ENCODE peak calls at places on chromosomes 6 and 20, in nine cellular contexts. N, Z, L, G, A, D, U, E and P are unnamed samples.

GRCh38 chr20:37781626-37782025 is 87.8 kb downstream of the CTNNBL1 start:
- DNase-seq in N (no peak), Z (no peak), L (no peak), G (no peak), A (no peak), D (no peak), U (peak), E (peak), P (no peak)

GRCh38 chr20:40835321-40835720 is 146.3 kb upstream of the MAFB start:
- DNase-seq in N (no peak), Z (no peak), L (no peak), G (no peak), A (no peak), D (no peak), U (no peak), E (no peak), P (no peak)

GRCh38 chr20:45971425-45971674 is 653 bp downstream of the ZNF335 start:
- DNase-seq in N (no peak), Z (no peak), L (no peak), G (no peak), A (no peak), D (peak), U (no peak), E (no peak), P (no peak)

GRCh38 chr20:36645998-36646397 is at the start of gene SLA2:
- DNase-seq in N (no peak), Z (no peak), L (no peak), G (no peak), A (peak), D (no peak), U (no peak), E (no peak), P (no peak)

GRCh38 chr20:60266184-60266823 is 308.1 kb downstream of the CDH26 start:
- DNase-seq in N (no peak), Z (no peak), L (no peak), G (no peak), A (peak), D (no peak), U (no peak), E (no peak), P (no peak)

GRCh38 chr6:82363368-82364086 is at the start of gene TPBG:
- DNase-seq in N (peak), Z (peak), L (peak), G (no peak), A (no peak), D (peak), U (peak), E (peak), P (peak)

GRCh38 chr6:118968416-118968815 is 33.5 kb upstream of the MCM9 start:
- DNase-seq in N (peak), Z (peak), L (peak), G (no peak), A (no peak), D (no peak), U (peak), E (peak), P (peak)

GRCh38 chr6:166704171-166704570 is 77.1 kb upstream of the RPS6KA2 start:
- DNase-seq in N (no peak), Z (no peak), L (no peak), G (no peak), A (no peak), D (no peak), U (no peak), E (no peak), P (no peak)

GRCh38 chr6:62246087-62246486 is 39.9 kb downstream of the KHDRBS2 start:
- DNase-seq in N (no peak), Z (no peak), L (no peak), G (no peak), A (no peak), D (no peak), U (no peak), E (no peak), P (no peak)

GRCh38 chr6:35048631-35049083 is 92.5 kb downstream of the TCP11 start:
- DNase-seq in N (no peak), Z (no peak), L (peak), G (no peak), A (peak), D (no peak), U (peak), E (peak), P (peak)

GRCh38 chr20:62427172-62428007 is at the start of gene RBBP8NL:
- DNase-seq in N (no peak), Z (no peak), L (no peak), G (peak), A (no peak), D (no peak), U (peak), E (no peak), P (no peak)

GRCh38 chr6:26195376-26195923 is 108.2 kb downstream of the HFE start:
- DNase-seq in N (peak), Z (peak), L (peak), G (peak), A (peak), D (peak), U (peak), E (peak), P (peak)

GRCh38 chr6:6230286-6230685 is 90.2 kb downstream of the F13A1 start:
- DNase-seq in N (no peak), Z (no peak), L (no peak), G (no peak), A (no peak), D (no peak), U (no peak), E (no peak), P (no peak)

GRCh38 chr6:158799051-158799792 is 19.9 kb downstream of the EZR start:
- DNase-seq in N (peak), Z (peak), L (peak), G (no peak), A (no peak), D (no peak), U (no peak), E (peak), P (no peak)

GRCh38 chr6:106155219-106155830 is 69.2 kb downstream of the PRDM1 start:
- DNase-seq in N (no peak), Z (no peak), L (no peak), G (no peak), A (no peak), D (no peak), U (no peak), E (no peak), P (no peak)

GRCh38 chr6:161161889-161162624 is 111.8 kb downstream of the AGPAT4 start:
- DNase-seq in N (peak), Z (no peak), L (peak), G (no peak), A (no peak), D (no peak), U (no peak), E (peak), P (peak)

GRCh38 chr6:111764238-111765182 is 108.7 kb downstream of the FYN start:
- DNase-seq in N (no peak), Z (no peak), L (no peak), G (no peak), A (peak), D (no peak), U (peak), E (no peak), P (no peak)

GRCh38 chr6:26107935-26108334 is 20.7 kb downstream of the HFE start:
- DNase-seq in N (no peak), Z (no peak), L (no peak), G (no peak), A (no peak), D (no peak), U (no peak), E (no peak), P (no peak)

GRCh38 chr20:63972312-63973159 is 2.8 kb upstream of the ZNF512B start:
- DNase-seq in N (no peak), Z (peak), L (no peak), G (no peak), A (no peak), D (peak), U (no peak), E (no peak), P (no peak)

GRCh38 chr6:86871681-86872080 is 65.6 kb upstream of the HTR1E start:
- DNase-seq in N (no peak), Z (no peak), L (no peak), G (no peak), A (no peak), D (no peak), U (no peak), E (no peak), P (no peak)

GRCh38 chr6:18203786-18204185 is 48.6 kb downstream of the KDM1B start:
- DNase-seq in N (no peak), Z (no peak), L (no peak), G (no peak), A (no peak), D (no peak), U (no peak), E (peak), P (no peak)

GRCh38 chr20:38880952-38881735 is 45.1 kb upstream of the FAM83D start:
- DNase-seq in N (no peak), Z (no peak), L (no peak), G (no peak), A (no peak), D (no peak), U (no peak), E (no peak), P (no peak)

GRCh38 chr20:23856736-23857135 is 22.8 kb downstream of the CST5 start:
- DNase-seq in N (no peak), Z (no peak), L (no peak), G (no peak), A (no peak), D (no peak), U (no peak), E (no peak), P (no peak)

GRCh38 chr20:53643031-53643832 is 49.6 kb upstream of the ZNF217 start:
- DNase-seq in N (peak), Z (peak), L (peak), G (peak), A (peak), D (no peak), U (no peak), E (peak), P (no peak)

GRCh38 chr20:51985753-51986152 is 183.4 kb upstream of the SALL4 start:
- DNase-seq in N (no peak), Z (no peak), L (no peak), G (no peak), A (no peak), D (no peak), U (no peak), E (no peak), P (no peak)

GRCh38 chr20:11918280-11918952 is 723 bp downstream of the BTBD3 start:
- DNase-seq in N (no peak), Z (peak), L (peak), G (no peak), A (no peak), D (no peak), U (no peak), E (no peak), P (no peak)

GRCh38 chr20:2208897-2209296 is 86.9 kb upstream of the TGM3 start:
- DNase-seq in N (no peak), Z (no peak), L (no peak), G (no peak), A (no peak), D (no peak), U (no peak), E (no peak), P (no peak)

GRCh38 chr20:2206957-2207769 is 88.6 kb upstream of the TGM3 start:
- DNase-seq in N (peak), Z (peak), L (peak), G (no peak), A (peak), D (peak), U (peak), E (peak), P (no peak)

GRCh38 chr20:2210646-2211556 is 84.9 kb upstream of the TGM3 start:
- DNase-seq in N (peak), Z (peak), L (peak), G (no peak), A (no peak), D (peak), U (peak), E (peak), P (no peak)

GRCh38 chr20:2204021-2204420 is 91.8 kb upstream of the TGM3 start:
- DNase-seq in N (no peak), Z (no peak), L (no peak), G (no peak), A (no peak), D (no peak), U (no peak), E (no peak), P (no peak)

GRCh38 chr20:2207770-2208097 is 88.1 kb upstream of the TGM3 start:
- DNase-seq in N (no peak), Z (no peak), L (no peak), G (no peak), A (no peak), D (no peak), U (no peak), E (no peak), P (no peak)
- TF ChIP-seq CTCF in N (peak), Z (no peak), L (no peak), G (no peak), A (no peak), D (peak), U (no peak), E (no peak), P (no peak)

DNA sequence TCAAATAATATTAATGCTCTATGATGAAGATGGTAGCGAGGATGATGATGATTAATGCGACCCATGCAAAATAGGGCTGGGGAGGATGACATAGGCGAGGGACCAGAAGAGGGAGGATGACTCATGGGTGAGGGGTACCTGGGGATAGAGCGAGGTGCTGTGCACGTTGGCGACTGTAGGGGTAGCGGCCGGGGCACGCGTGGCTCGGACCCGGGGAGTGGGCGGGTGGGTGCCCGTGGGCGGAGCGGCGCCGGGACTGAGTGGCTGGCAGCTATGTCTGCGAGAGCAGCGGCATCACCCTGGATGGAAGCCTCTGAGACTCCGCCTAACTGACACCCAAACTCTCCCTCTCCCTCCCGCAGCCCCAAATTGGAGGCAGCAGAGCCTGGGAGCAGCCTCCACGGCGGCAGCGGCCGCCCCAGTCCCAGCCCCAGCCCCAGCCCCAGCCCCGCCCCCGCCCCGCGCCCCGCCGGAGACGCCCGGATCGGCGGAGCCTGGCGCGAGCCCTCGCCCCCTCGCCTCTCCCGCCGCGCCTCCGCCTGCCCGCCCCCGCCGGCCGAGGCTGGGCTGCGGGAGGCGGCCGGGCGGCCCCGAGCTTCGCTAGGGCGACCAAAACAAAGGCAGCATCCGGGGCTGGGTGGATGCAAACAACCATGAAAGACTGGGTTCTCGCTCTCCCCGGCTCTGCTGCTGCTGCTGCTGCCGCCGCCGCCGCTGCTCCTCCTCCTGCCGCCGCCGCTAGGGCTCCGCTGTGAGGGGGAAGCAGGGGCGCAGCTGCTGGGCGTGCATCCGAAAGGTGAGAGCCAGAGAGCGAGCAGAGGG is at the start of gene RIMS1:
- DNase-seq in N (peak), Z (no peak), L (peak), G (no peak), A (no peak), D (no peak), U (peak), E (no peak), P (no peak)
- TF ChIP-seq CTCF in N (peak), Z (peak), L (peak), G (peak), A (no peak), D (peak), U (peak), E (peak), P (peak)

GRCh38 chr6:134288538-134289203 is 29.2 kb downstream of the SGK1 start:
- DNase-seq in N (peak), Z (peak), L (peak), G (peak), A (no peak), D (no peak), U (no peak), E (peak), P (peak)

GRCh38 chr6:134287863-134288537 is 29.9 kb downstream of the SGK1 start:
- DNase-seq in N (no peak), Z (peak), L (peak), G (no peak), A (no peak), D (no peak), U (no peak), E (peak), P (no peak)

GRCh38 chr6:134281388-134281787 is 36.5 kb downstream of the SGK1 start:
- DNase-seq in N (no peak), Z (no peak), L (no peak), G (no peak), A (no peak), D (no peak), U (no peak), E (no peak), P (no peak)

GRCh38 chr6:134278000-134278399 is 39.9 kb downstream of the SGK1 start:
- DNase-seq in N (no peak), Z (no peak), L (no peak), G (no peak), A (no peak), D (no peak), U (peak), E (no peak), P (no peak)

GRCh38 chr6:134282816-134283215 is 35.1 kb downstream of the SGK1 start:
- DNase-seq in N (no peak), Z (no peak), L (no peak), G (no peak), A (no peak), D (no peak), U (no peak), E (no peak), P (no peak)
- TF ChIP-seq CTCF in N (no peak), Z (no peak), L (no peak), G (no peak), A (no peak), D (no peak), U (no peak), E (no peak), P (no peak)

DNA sequence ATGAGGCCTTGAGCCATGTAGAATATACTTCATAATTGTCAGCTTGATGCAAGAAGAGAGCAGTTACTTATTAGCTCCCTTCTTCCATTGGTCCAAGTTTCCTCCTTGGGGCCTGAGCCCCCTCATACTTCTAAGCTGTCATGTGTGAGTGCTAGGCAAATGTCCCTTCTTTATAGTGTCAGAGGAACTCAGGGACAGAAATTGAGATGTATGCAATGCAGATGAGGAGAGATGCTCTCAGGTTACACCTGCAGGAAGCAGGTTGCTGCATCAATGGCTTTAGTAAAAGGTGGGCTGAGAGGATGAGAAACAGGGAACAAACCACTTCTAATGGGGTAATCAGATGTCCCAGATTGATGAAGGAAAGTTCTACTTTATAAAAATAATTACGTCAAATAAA is 6.7 kb upstream of the PDSS2 start:
- DNase-seq in N (no peak), Z (no peak), L (no peak), G (no peak), A (no peak), D (no peak), U (peak), E (no peak), P (no peak)
- TF ChIP-seq CTCF in N (no peak), Z (no peak), L (no peak), G (no peak), A (no peak), D (no peak), U (no peak), E (no peak), P (no peak)

DNA sequence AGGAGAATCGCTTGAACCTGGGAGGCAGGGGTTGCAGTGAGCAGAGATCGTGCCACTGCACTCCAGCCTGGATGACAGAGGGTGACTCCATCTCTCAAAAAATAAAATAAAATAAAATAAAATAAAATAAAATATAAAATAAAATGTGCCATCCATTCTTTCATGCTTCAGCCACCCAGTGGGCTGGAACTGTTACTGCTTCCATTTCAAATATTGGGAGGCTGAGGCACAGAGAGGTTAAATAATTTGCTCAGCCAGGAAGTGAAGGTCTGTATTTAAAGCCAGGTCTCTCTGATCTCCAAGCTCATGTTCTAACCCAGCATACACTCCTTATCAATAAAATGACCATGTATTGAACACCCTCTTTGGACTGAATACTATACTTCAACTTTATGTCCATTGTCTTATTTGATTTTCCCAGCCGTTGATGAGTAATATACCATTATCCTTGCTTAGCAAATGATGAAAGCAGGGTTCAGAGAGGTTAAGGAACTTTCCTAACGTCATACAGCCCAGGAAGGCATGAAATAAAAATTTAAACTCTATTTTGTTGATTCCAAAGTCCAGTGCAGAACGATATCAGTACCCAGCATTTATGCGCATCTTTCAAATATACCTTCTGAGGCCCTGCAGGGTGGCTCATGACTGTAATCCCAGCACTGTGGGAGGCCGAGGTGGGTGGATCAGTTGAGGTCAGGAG is 25.8 kb upstream of the SLC9A8 start:
- DNase-seq in N (no peak), Z (peak), L (peak), G (no peak), A (no peak), D (no peak), U (peak), E (peak), P (no peak)
- TF ChIP-seq CTCF in N (peak), Z (no peak), L (peak), G (peak), A (no peak), D (peak), U (peak), E (peak), P (peak)